ENCODE peak calls at places on chromosomes 2 and 18, in four cellular contexts. One of them, this sample, is unnamed.

GRCh38 chr2:109648041-109648527 is 33.9 kb downstream of the SOWAHC start:
- DNase-seq in GM12878: no peak
- DNase-seq in K562: no peak
- DNase-seq in HCT116: no peak
- DNase-seq in this sample: no peak

GRCh38 chr2:106280224-106280623 is 86.1 kb upstream of the UXS1 start:
- DNase-seq in GM12878: no peak
- DNase-seq in K562: no peak
- DNase-seq in HCT116: no peak
- DNase-seq in this sample: no peak

GRCh38 chr2:216571909-216572513 is 61.2 kb upstream of the IGFBP2 start:
- DNase-seq in HCT116: no peak
- DNase-seq in K562: no peak
- DNase-seq in GM12878: no peak
- DNase-seq in this sample: no peak

GRCh38 chr2:57373530-57373929 is 673.1 kb upstream of the VRK2 start:
- DNase-seq in K562: no peak
- DNase-seq in HCT116: peak
- DNase-seq in GM12878: no peak
- DNase-seq in this sample: no peak

GRCh38 chr2:224816816-224817215 is 100.7 kb upstream of the CCDC195 start:
- DNase-seq in HCT116: peak
- DNase-seq in GM12878: no peak
- DNase-seq in K562: no peak
- DNase-seq in this sample: no peak

GRCh38 chr2:144248350-144249034 is 271.4 kb downstream of the ZEB2 start:
- DNase-seq in HCT116: no peak
- DNase-seq in K562: no peak
- DNase-seq in GM12878: no peak
- DNase-seq in this sample: no peak

GRCh38 chr2:183495079-183495478 is 370.8 kb downstream of the NUP35 start:
- DNase-seq in GM12878: no peak
- DNase-seq in HCT116: no peak
- DNase-seq in K562: no peak
- DNase-seq in this sample: no peak

GRCh38 chr2:152635635-152636298 is 81.5 kb downstream of the PRPF40A start:
- DNase-seq in GM12878: no peak
- DNase-seq in HCT116: peak
- DNase-seq in K562: peak
- DNase-seq in this sample: peak

GRCh38 chr2:64888591-64889309 is 100.4 kb upstream of the SLC1A4 start:
- DNase-seq in GM12878: no peak
- DNase-seq in K562: peak
- DNase-seq in HCT116: peak
- DNase-seq in this sample: no peak

GRCh38 chr2:180799141-180799540 is 181.3 kb upstream of the UBE2E3 start:
- DNase-seq in GM12878: no peak
- DNase-seq in HCT116: no peak
- DNase-seq in K562: no peak
- DNase-seq in this sample: no peak

DNA sequence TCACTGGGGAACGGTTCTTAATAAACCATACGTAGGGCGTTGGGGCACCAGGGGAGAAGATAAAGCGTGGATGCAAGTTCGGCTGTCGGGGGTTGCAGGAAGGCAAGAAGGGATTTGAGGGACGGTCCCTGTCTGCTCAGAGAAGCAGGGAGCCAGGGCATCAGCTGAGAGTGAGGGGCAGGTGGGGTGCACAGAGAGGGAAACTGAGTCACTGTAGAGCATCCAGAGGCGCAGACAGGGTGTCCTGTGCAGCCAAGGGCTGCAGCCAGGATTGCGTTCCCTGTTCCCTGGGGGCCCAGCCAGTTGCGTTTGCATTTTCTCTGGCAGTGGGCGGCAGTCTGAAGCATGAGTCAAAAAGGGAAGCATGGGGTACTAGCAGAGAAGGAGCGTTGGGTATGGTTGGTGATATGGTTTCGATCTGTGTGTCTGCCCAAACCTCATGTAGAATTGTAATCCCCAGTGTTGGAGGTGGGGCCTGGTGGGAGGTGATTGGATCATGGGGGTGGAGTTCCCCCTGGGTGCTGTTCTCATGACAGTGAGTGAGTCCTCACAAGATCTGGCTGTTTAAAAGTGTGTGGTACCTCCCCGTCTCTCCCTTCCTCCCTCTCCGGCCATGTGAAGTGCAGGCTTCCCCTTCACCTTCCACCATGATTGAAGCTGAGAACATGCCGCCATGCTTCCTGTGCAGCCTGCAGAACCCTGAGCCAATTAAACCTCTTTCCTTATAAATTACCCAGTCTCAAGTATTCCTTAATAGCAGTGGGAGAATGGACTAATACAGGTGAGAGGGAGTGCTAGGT is 202.8 kb downstream of the NDUFA10 start:
- DNase-seq in K562: no peak
- DNase-seq in HCT116: no peak
- DNase-seq in GM12878: peak
- DNase-seq in this sample: no peak
- TF ChIP-seq EGR1 in K562: no peak
- TF ChIP-seq EGR1 in HCT116: no peak
- TF ChIP-seq EGR1 in GM12878: no peak
- TF ChIP-seq EGR1 in this sample: no peak

DNA sequence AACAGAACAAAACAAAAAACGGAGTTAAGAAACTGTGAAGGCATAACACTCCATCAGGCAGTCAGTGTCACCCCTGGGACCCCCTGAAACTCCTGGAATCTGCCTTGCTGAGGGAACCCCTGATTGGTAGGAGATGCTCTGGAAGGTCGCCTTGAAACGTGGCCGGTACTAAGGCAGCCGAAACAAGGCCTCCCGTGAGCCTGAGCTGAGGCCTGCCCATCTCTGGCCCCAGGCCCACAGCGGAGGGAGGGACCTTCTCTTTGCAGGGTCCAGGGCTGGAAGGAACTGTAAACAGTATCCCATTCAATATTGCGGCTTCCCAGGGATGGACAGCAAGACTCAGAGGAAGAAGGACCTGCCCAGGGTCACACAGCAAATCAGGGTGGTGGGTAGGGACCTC is 155.7 kb downstream of the INHBB start:
- DNase-seq in K562: no peak
- DNase-seq in HCT116: no peak
- DNase-seq in GM12878: no peak
- DNase-seq in this sample: no peak
- TF ChIP-seq EGR1 in K562: no peak
- TF ChIP-seq EGR1 in HCT116: no peak
- TF ChIP-seq EGR1 in GM12878: no peak
- TF ChIP-seq EGR1 in this sample: no peak

GRCh38 chr2:11901351-11902069 is 155.1 kb downstream of the LPIN1 start:
- DNase-seq in K562: peak
- DNase-seq in HCT116: no peak
- DNase-seq in GM12878: no peak
- DNase-seq in this sample: no peak
- TF ChIP-seq EGR1 in K562: no peak
- TF ChIP-seq EGR1 in HCT116: no peak
- TF ChIP-seq EGR1 in GM12878: no peak
- TF ChIP-seq EGR1 in this sample: no peak

DNA sequence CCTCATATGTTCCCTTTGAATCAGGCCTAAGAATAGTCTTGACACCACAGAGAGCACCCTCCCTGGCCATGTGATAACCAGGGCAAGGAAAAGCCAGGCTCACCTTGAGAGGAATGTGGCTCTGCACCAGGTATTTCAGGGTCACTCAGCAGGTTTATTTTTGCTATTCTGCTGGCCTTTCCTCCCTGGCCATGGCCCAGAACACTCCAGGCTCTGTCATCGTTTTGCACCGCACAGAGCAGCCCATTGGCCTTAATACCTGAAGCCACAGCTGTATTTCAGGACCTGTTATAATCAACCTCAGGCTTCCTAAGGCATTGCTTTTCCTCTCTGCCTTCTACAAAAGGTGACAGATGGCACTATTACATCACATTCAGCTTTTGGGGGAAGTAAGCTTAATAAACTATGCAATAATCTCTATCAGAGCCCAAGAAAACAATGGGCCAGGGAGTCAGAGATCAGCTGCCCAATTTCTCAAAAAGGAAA is 668.3 kb downstream of the IRS1 start:
- DNase-seq in GM12878: no peak
- DNase-seq in K562: no peak
- DNase-seq in HCT116: no peak
- DNase-seq in this sample: no peak
- TF ChIP-seq EGR1 in GM12878: no peak
- TF ChIP-seq EGR1 in K562: no peak
- TF ChIP-seq EGR1 in HCT116: no peak
- TF ChIP-seq EGR1 in this sample: no peak

GRCh38 chr18:46506974-46507373 is 150.0 kb downstream of the LOXHD1 start:
- DNase-seq in GM12878: no peak
- DNase-seq in K562: no peak
- DNase-seq in HCT116: no peak
- DNase-seq in this sample: no peak

GRCh38 chr18:46497129-46497528 is 159.9 kb downstream of the LOXHD1 start:
- DNase-seq in K562: peak
- DNase-seq in HCT116: no peak
- DNase-seq in GM12878: no peak
- DNase-seq in this sample: peak

DNA sequence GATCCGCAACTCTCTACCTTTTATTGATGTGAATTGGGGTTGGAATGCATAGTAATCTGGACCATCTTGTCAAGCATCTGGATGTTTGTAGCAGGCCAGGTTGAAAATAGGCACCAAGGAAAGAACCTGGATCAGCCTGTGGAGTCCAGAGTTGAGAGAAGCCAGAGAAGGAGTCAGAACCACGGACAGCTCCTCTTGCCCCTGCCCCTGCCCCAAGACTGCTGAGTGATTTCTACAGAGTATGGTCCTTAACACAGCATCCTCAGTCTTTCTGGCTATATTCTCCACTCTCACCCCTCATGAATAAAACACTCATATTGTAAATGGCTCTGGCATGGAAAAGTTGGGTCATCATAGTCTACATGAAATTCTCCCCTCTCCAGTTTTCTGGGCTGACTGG is 154.6 kb downstream of the LOXHD1 start:
- DNase-seq in K562: peak
- DNase-seq in GM12878: no peak
- DNase-seq in HCT116: no peak
- DNase-seq in this sample: no peak
- TF ChIP-seq EGR1 in K562: no peak
- TF ChIP-seq EGR1 in GM12878: no peak
- TF ChIP-seq EGR1 in HCT116: no peak
- TF ChIP-seq EGR1 in this sample: no peak

GRCh38 chr2:23772684-23773083 is 154.2 kb downstream of the ATAD2B start:
- DNase-seq in GM12878: peak
- DNase-seq in K562: no peak
- DNase-seq in HCT116: no peak
- DNase-seq in this sample: no peak
- TF ChIP-seq EGR1 in GM12878: no peak
- TF ChIP-seq EGR1 in K562: no peak
- TF ChIP-seq EGR1 in HCT116: no peak
- TF ChIP-seq EGR1 in this sample: no peak

GRCh38 chr2:232890536-232890895 is 20.5 kb downstream of the SNORC start:
- DNase-seq in K562: no peak
- DNase-seq in GM12878: no peak
- DNase-seq in HCT116: no peak
- DNase-seq in this sample: no peak

GRCh38 chr2:232889876-232890401 is 19.9 kb downstream of the SNORC start:
- DNase-seq in K562: no peak
- DNase-seq in HCT116: no peak
- DNase-seq in GM12878: no peak
- DNase-seq in this sample: no peak

GRCh38 chr2:232888099-232888836 is 18.2 kb downstream of the SNORC start:
- DNase-seq in GM12878: no peak
- DNase-seq in K562: no peak
- DNase-seq in HCT116: no peak
- DNase-seq in this sample: no peak

GRCh38 chr2:232887171-232887850 is 17.2 kb downstream of the SNORC start:
- DNase-seq in K562: no peak
- DNase-seq in HCT116: no peak
- DNase-seq in GM12878: no peak
- DNase-seq in this sample: no peak

GRCh38 chr2:232888839-232889529 is 18.9 kb downstream of the SNORC start:
- DNase-seq in GM12878: no peak
- DNase-seq in K562: no peak
- DNase-seq in HCT116: no peak
- DNase-seq in this sample: no peak
- TF ChIP-seq EGR1 in GM12878: no peak
- TF ChIP-seq EGR1 in K562: no peak
- TF ChIP-seq EGR1 in HCT116: no peak
- TF ChIP-seq EGR1 in this sample: no peak

GRCh38 chr2:173355866-173356508 is 1.3 kb downstream of the CDCA7 start:
- DNase-seq in HCT116: no peak
- DNase-seq in GM12878: no peak
- DNase-seq in K562: no peak
- DNase-seq in this sample: no peak

GRCh38 chr2:173355132-173355865 is 627 bp downstream of the CDCA7 start:
- DNase-seq in HCT116: peak
- DNase-seq in GM12878: no peak
- DNase-seq in K562: peak
- DNase-seq in this sample: peak

GRCh38 chr2:173354601-173355131 is at the start of gene CDCA7:
- DNase-seq in GM12878: no peak
- DNase-seq in K562: peak
- DNase-seq in HCT116: peak
- DNase-seq in this sample: peak

GRCh38 chr2:173353556-173353955 is 1.1 kb upstream of the CDCA7 start:
- DNase-seq in GM12878: no peak
- DNase-seq in K562: no peak
- DNase-seq in HCT116: no peak
- DNase-seq in this sample: no peak

GRCh38 chr2:173354073-173354600 is 535 bp upstream of the CDCA7 start:
- DNase-seq in HCT116: no peak
- DNase-seq in GM12878: no peak
- DNase-seq in K562: no peak
- DNase-seq in this sample: no peak
- TF ChIP-seq EGR1 in HCT116: no peak
- TF ChIP-seq EGR1 in GM12878: no peak
- TF ChIP-seq EGR1 in K562: no peak
- TF ChIP-seq EGR1 in this sample: no peak

DNA sequence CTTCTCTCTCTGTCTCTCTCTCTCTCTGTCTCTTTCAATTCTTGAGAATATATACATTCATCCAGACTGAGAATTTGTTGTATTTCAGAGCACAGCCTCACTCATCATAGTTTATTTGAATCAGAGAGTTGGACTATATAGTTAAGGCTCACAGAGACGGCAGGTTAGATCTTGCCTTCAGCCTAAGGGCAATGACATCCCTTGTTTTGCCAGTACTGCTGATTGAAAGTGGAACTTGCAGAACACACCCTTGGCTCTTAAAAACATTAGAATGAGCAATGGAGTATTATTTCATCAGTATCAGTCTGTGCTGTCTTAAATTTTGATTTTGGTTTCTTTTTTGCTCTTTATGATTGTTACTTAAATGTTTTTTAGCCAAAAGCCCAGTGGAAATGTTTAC is 62.0 kb upstream of the DSG1 start:
- DNase-seq in HCT116: no peak
- DNase-seq in K562: no peak
- DNase-seq in GM12878: no peak
- DNase-seq in this sample: no peak
- TF ChIP-seq EGR1 in HCT116: no peak
- TF ChIP-seq EGR1 in K562: no peak
- TF ChIP-seq EGR1 in GM12878: no peak
- TF ChIP-seq EGR1 in this sample: no peak

This sample was measured in H1.